ENCODE peak calls at places on chromosome 18, in six cellular contexts. X is neuronal stem cell, I is IMR-90, W is H1, E is mesenchymal stem cell, D is H9. N is an unnamed sample.

GRCh38 chr18:70553961-70554325 is 265.1 kb downstream of the SOCS6 start:
- DNase-seq in D (no peak), E (no peak), I (no peak), X (peak), W (no peak), N (no peak)

GRCh38 chr18:44900627-44901026 is 219.9 kb downstream of the SETBP1 start:
- DNase-seq in X (no peak), W (no peak), I (no peak), E (no peak), D (no peak), N (no peak)

GRCh38 chr18:433297-433696 is 67.2 kb downstream of the COLEC12 start:
- DNase-seq in X (no peak), E (no peak), W (no peak), D (no peak), I (peak), N (no peak)

GRCh38 chr18:74567805-74568204 is 29.9 kb upstream of the ZNF407 start:
- DNase-seq in W (no peak), E (no peak), X (no peak), D (no peak), I (no peak), N (no peak)

GRCh38 chr18:68484241-68484640 is 230.7 kb downstream of the TMX3 start:
- DNase-seq in E (peak), D (no peak), I (peak), W (no peak), X (no peak), N (no peak)

GRCh38 chr18:31274915-31275314 is 43.0 kb upstream of the DSG1 start:
- DNase-seq in X (no peak), W (no peak), E (peak), I (no peak), D (no peak), N (no peak)

GRCh38 chr18:59516356-59517155 is 157.5 kb upstream of the LMAN1 start:
- DNase-seq in W (no peak), I (peak), E (peak), D (no peak), X (peak), N (peak)

GRCh38 chr18:36451454-36452251 is 154.1 kb downstream of the FHOD3 start:
- DNase-seq in X (no peak), D (no peak), W (no peak), E (no peak), I (no peak), N (no peak)

GRCh38 chr18:23422751-23423418 is 30.2 kb upstream of the RIOK3 start:
- DNase-seq in E (peak), X (no peak), D (no peak), W (no peak), I (peak), N (peak)

GRCh38 chr18:39455300-39455699 is 1889.7 kb upstream of the CELF4 start:
- DNase-seq in D (no peak), E (peak), I (peak), W (no peak), X (no peak), N (no peak)

GRCh38 chr18:27785815-27786537 is 391.0 kb downstream of the CDH2 start:
- DNase-seq in D (no peak), I (no peak), W (no peak), E (no peak), X (no peak), N (no peak)

GRCh38 chr18:25279133-25279532 is 72.8 kb downstream of the ZNF521 start:
- DNase-seq in E (peak), X (no peak), W (no peak), D (no peak), I (peak), N (no peak)

GRCh38 chr18:8041526-8042111 is 474.5 kb downstream of the PTPRM start:
- DNase-seq in E (no peak), I (no peak), D (no peak), X (no peak), W (no peak), N (no peak)

GRCh38 chr18:9814431-9814830 is 71.3 kb upstream of the TXNDC2 start:
- DNase-seq in I (peak), X (no peak), E (peak), D (no peak), W (no peak), N (peak)

GRCh38 chr18:30572214-30572613 is 470.3 kb downstream of the DSC3 start:
- DNase-seq in I (no peak), D (no peak), X (no peak), W (no peak), E (no peak), N (no peak)

GRCh38 chr18:8661754-8662573 is 43.4 kb upstream of the MTCL1 start:
- DNase-seq in E (peak), W (peak), X (peak), I (peak), D (peak), N (no peak)

GRCh38 chr18:59950215-59950944 is 50.6 kb downstream of the PMAIP1 start:
- DNase-seq in I (peak), W (no peak), E (peak), D (no peak), X (no peak), N (no peak)

GRCh38 chr18:10353791-10354190 is 100.6 kb upstream of the APCDD1 start:
- DNase-seq in X (no peak), W (no peak), D (no peak), I (peak), E (peak), N (peak)

GRCh38 chr18:37246779-37247340 is 318.7 kb downstream of the CELF4 start:
- DNase-seq in I (no peak), W (no peak), X (no peak), E (no peak), D (no peak), N (no peak)

GRCh38 chr18:36544036-36544725 is 246.7 kb downstream of the FHOD3 start:
- DNase-seq in I (no peak), X (no peak), D (no peak), W (no peak), E (no peak), N (no peak)

GRCh38 chr18:37393945-37394609 is 171.5 kb downstream of the CELF4 start:
- DNase-seq in D (peak), W (peak), X (peak), I (peak), E (peak), N (peak)

GRCh38 chr18:48866028-48866733 is 84.6 kb downstream of the SMAD7 start:
- DNase-seq in D (no peak), I (peak), E (no peak), X (no peak), W (no peak), N (no peak)

GRCh38 chr18:76490040-76490439 is 5.0 kb downstream of the ZNF516 start:
- DNase-seq in I (no peak), X (no peak), E (no peak), D (no peak), W (no peak), N (no peak)

GRCh38 chr18:14086459-14087231 is 45.6 kb downstream of the ZNF519 start:
- DNase-seq in I (peak), E (peak), D (peak), W (peak), X (peak), N (peak)

GRCh38 chr18:68915066-68915465 is 117.2 kb downstream of the CCDC102B start:
- DNase-seq in W (no peak), E (no peak), X (no peak), D (no peak), I (no peak), N (no peak)

GRCh38 chr18:26176134-26176533 is 42.5 kb downstream of the PSMA8 start:
- DNase-seq in D (no peak), W (no peak), X (no peak), E (no peak), I (no peak), N (no peak)

GRCh38 chr18:53018791-53019190 is 678.8 kb downstream of the DCC start:
- DNase-seq in X (peak), W (no peak), I (no peak), E (no peak), D (no peak), N (no peak)

GRCh38 chr18:3623769-3624545 is 174.0 kb downstream of the TGIF1 start:
- DNase-seq in E (peak), I (peak), X (peak), D (peak), W (no peak), N (peak)

GRCh38 chr18:48562075-48562474 is 23.2 kb downstream of the CTIF start:
- DNase-seq in I (no peak), X (no peak), E (no peak), D (no peak), W (no peak), N (no peak)

GRCh38 chr18:63505566-63506335 is 29.0 kb downstream of the SERPINB5 start:
- DNase-seq in X (peak), D (peak), W (no peak), E (peak), I (peak), N (peak)

GRCh38 chr18:38033282-38033681 is 467.7 kb upstream of the CELF4 start:
- DNase-seq in X (no peak), D (no peak), E (no peak), I (no peak), W (no peak), N (no peak)

GRCh38 chr18:34158881-34159690 is 65.6 kb downstream of the NOL4 start:
- DNase-seq in E (peak), X (peak), I (peak), W (peak), D (peak), N (no peak)

GRCh38 chr18:54149078-54149697 is 75.3 kb downstream of the MBD2 start:
- DNase-seq in W (no peak), D (no peak), E (peak), I (peak), X (no peak), N (peak)

GRCh38 chr18:26468931-26469340 is 79.4 kb downstream of the KCTD1 start:
- DNase-seq in D (peak), I (no peak), E (peak), W (no peak), X (no peak), N (peak)

GRCh38 chr18:29449424-29449823 is 1272.5 kb upstream of the CDH2 start:
- DNase-seq in D (no peak), I (peak), W (no peak), X (no peak), E (peak), N (no peak)

GRCh38 chr18:37578182-37578678 is 12.6 kb upstream of the CELF4 start:
- DNase-seq in I (no peak), E (no peak), W (no peak), D (no peak), X (no peak), N (no peak)

GRCh38 chr18:55497825-55498403 is 90.1 kb downstream of the TCF4 start:
- DNase-seq in E (no peak), I (no peak), D (no peak), X (no peak), W (no peak), N (no peak)
- H3K4me2 ChIP-seq in E (no peak), I (no peak), D (no peak), X (no peak), W (no peak), N (no peak)

GRCh38 chr18:11989966-11990380 is 8.7 kb downstream of the IMPA2 start:
- DNase-seq in E (no peak), W (no peak), D (no peak), X (no peak), I (no peak), N (no peak)

GRCh38 chr18:11989174-11989573 is 7.9 kb downstream of the IMPA2 start:
- DNase-seq in D (no peak), E (no peak), W (no peak), I (no peak), X (no peak), N (no peak)

GRCh38 chr18:11992096-11992785 is 10.9 kb downstream of the IMPA2 start:
- DNase-seq in D (no peak), W (no peak), I (no peak), X (no peak), E (no peak), N (no peak)

GRCh38 chr18:11990541-11990940 is 9.2 kb downstream of the IMPA2 start:
- DNase-seq in D (no peak), I (no peak), W (no peak), X (no peak), E (no peak), N (no peak)

DNA sequence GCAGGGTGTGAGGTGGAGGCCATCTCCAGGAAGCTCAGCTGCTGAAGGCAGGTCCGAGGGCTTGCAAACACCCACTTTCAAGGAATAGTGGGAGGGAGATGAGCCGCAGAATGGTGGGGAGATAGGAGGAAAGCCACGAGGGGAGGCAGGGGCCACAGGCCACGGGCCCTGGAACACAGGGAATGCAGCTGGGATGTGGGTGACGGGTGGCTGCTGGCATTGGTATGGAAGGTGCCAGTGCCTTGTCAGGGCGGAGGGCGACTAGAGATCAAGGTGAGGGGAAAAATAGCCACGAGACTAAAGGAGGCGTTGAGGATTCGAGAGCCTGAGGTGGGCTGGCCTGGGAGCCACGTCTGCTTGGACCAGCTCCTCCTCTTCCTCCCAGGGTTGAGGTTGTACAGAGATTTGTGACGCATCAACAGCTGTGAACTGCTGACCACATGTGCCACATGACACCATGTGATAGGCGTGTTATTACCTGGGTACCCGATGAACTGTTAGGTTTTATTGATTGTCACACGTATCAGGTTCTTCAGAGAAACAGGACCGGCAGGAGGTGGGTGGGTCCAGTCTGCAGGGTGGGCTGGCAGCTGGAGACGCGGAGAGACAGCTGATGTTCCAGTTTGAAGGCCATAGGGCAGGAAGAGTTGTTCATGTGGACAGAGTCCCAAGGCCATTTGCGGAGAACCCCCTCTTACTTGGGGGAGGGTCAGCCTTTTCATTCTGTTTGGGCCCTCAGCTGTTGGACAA is 9.9 kb downstream of the IMPA2 start:
- DNase-seq in X (no peak), E (no peak), W (no peak), I (no peak), D (no peak), N (no peak)
- H3K23ac ChIP-seq in X (peak), E (no peak), W (no peak), I (no peak), D (peak), N (no peak)

GRCh38 chr18:46559946-46560670 is 96.9 kb downstream of the LOXHD1 start:
- DNase-seq in W (no peak), I (no peak), D (no peak), X (no peak), E (no peak), N (no peak)
- H4K91ac ChIP-seq in W (no peak), I (no peak), D (no peak), X (no peak), E (no peak), N (no peak)

GRCh38 chr18:12256946-12257345 is 2.8 kb downstream of the CIDEA start:
- DNase-seq in X (no peak), W (no peak), E (no peak), D (no peak), I (no peak), N (no peak)
- H3K4me2 ChIP-seq in X (no peak), W (no peak), E (no peak), D (no peak), I (no peak), N (no peak)

N was measured in trophoblast cell.